ENCODE peak calls at places on chromosomes 7 and 10, in six cellular contexts. K, Y, H, R, M and G are unnamed samples.

GRCh38 chr10:116909307-116909706 is 60.0 kb downstream of the ENO4 start:
- DNase-seq in K (no peak), Y (no peak), H (no peak), R (no peak), M (no peak), G (no peak)

GRCh38 chr7:148318092-148318756 is 272.3 kb upstream of the C7orf33 start:
- DNase-seq in K (no peak), Y (no peak), H (no peak), R (no peak), M (no peak), G (no peak)

GRCh38 chr10:133209117-133209516 is 20.9 kb upstream of the UTF1 start:
- DNase-seq in K (no peak), Y (no peak), H (no peak), R (no peak), M (no peak), G (no peak)

GRCh38 chr7:92527300-92528187 is 776 bp downstream of the PEX1 start:
- DNase-seq in K (peak), Y (no peak), H (peak), R (peak), M (peak), G (peak)

GRCh38 chr10:85946713-85947326 is 419.8 kb downstream of the GRID1 start:
- DNase-seq in K (no peak), Y (no peak), H (no peak), R (no peak), M (no peak), G (no peak)

GRCh38 chr10:11875499-11876281 is 52.5 kb downstream of the PROSER2 start:
- DNase-seq in K (no peak), Y (peak), H (peak), R (peak), M (no peak), G (peak)

GRCh38 chr7:86708334-86708733 is 64.6 kb downstream of the GRM3 start:
- DNase-seq in K (no peak), Y (no peak), H (no peak), R (no peak), M (no peak), G (no peak)

GRCh38 chr7:137146552-137146961 is 197.0 kb downstream of the PTN start:
- DNase-seq in K (no peak), Y (no peak), H (no peak), R (no peak), M (no peak), G (no peak)

GRCh38 chr7:42511027-42511426 is 274.0 kb upstream of the GLI3 start:
- DNase-seq in K (no peak), Y (no peak), H (no peak), R (no peak), M (no peak), G (no peak)

GRCh38 chr7:14639801-14640200 is 262.8 kb downstream of the DGKB start:
- DNase-seq in K (no peak), Y (no peak), H (no peak), R (no peak), M (no peak), G (no peak)

GRCh38 chr7:90530263-90530662 is 60.8 kb downstream of the PTTG1IP2 start:
- DNase-seq in K (no peak), Y (no peak), H (peak), R (no peak), M (no peak), G (no peak)

GRCh38 chr10:103040424-103040823 is 122.3 kb downstream of the CNNM2 start:
- DNase-seq in K (no peak), Y (no peak), H (peak), R (no peak), M (no peak), G (peak)

GRCh38 chr10:16967000-16967865 is 150.0 kb upstream of the RSU1 start:
- DNase-seq in K (no peak), Y (peak), H (peak), R (peak), M (no peak), G (no peak)

GRCh38 chr7:84104841-84105240 is 89.7 kb downstream of the SEMA3A start:
- DNase-seq in K (no peak), Y (no peak), H (no peak), R (no peak), M (no peak), G (no peak)

GRCh38 chr10:4519691-4520402 is 306.2 kb upstream of the AKR1E2 start:
- DNase-seq in K (no peak), Y (no peak), H (no peak), R (no peak), M (no peak), G (peak)

GRCh38 chr10:31399631-31400030 is 80.6 kb downstream of the ZEB1 start:
- DNase-seq in K (no peak), Y (no peak), H (no peak), R (no peak), M (no peak), G (no peak)

GRCh38 chr7:47454961-47455871 is 126.7 kb downstream of the TNS3 start:
- DNase-seq in K (no peak), Y (no peak), H (no peak), R (no peak), M (no peak), G (no peak)

GRCh38 chr10:8365935-8366911 is 311.7 kb downstream of the GATA3 start:
- DNase-seq in K (peak), Y (peak), H (no peak), R (no peak), M (peak), G (no peak)

GRCh38 chr10:118694848-118695247 is 59.9 kb downstream of the CACUL1 start:
- DNase-seq in K (no peak), Y (no peak), H (no peak), R (no peak), M (no peak), G (no peak)

GRCh38 chr7:116588641-116589594 is 64.1 kb downstream of the CAV1 start:
- DNase-seq in K (no peak), Y (peak), H (peak), R (peak), M (no peak), G (peak)

GRCh38 chr10:103540722-103541121 is 47.2 kb downstream of the NEURL1 start:
- DNase-seq in K (no peak), Y (no peak), H (no peak), R (no peak), M (no peak), G (no peak)

GRCh38 chr7:151736403-151736909 is 140.5 kb downstream of the PRKAG2 start:
- DNase-seq in K (no peak), Y (peak), H (peak), R (peak), M (no peak), G (peak)

GRCh38 chr10:49323171-49323895 is 24.4 kb downstream of the C10orf71 start:
- DNase-seq in K (peak), Y (no peak), H (no peak), R (no peak), M (no peak), G (no peak)

GRCh38 chr10:32983333-32983909 is 25.4 kb upstream of the ITGB1 start:
- DNase-seq in K (no peak), Y (peak), H (peak), R (no peak), M (peak), G (peak)

GRCh38 chr7:158031820-158032424 is 555.7 kb downstream of the PTPRN2 start:
- DNase-seq in K (no peak), Y (no peak), H (no peak), R (no peak), M (no peak), G (no peak)